ENCODE peak calls at places on chromosomes 13 and 19, in six cellular contexts. I is GM23248, N is NT2/D1, J is esophagus squamous epithelium, S is thyroid gland, M is PC-9. U is an unnamed sample.
A peak's percentile ranks its signal among the peaks of the same experiment; 100 is the strongest.

GRCh38 chr19:703651-704446 is 4.9 kb upstream of the PALM start:
- DNase-seq in M (peak; percentile 62), I (peak; percentile 61), J (no peak), N (peak; percentile 83), S (peak; percentile 66), U (peak; percentile 35)

GRCh38 chr13:25727250-25727649 is 324.6 kb downstream of the SHISA2 start:
- DNase-seq in N (no peak), M (no peak), S (no peak), I (no peak), J (no peak), U (no peak)

GRCh38 chr19:18844806-18845329 is 13.1 kb downstream of the UPF1 start:
- DNase-seq in S (no peak), N (no peak), I (no peak), J (no peak), M (no peak), U (no peak)

GRCh38 chr13:33550885-33551284 is 265.3 kb upstream of the STARD13 start:
- DNase-seq in M (no peak), J (no peak), S (no peak), N (no peak), I (no peak), U (no peak)

GRCh38 chr19:55283548-55284393 is at the start of gene BRSK1:
- DNase-seq in I (peak; percentile 76), N (no peak), M (peak; percentile 34), J (no peak), S (no peak), U (peak; percentile 22)

GRCh38 chr13:48344264-48344663 is 40.7 kb downstream of the RB1 start:
- DNase-seq in N (no peak), S (no peak), I (no peak), M (no peak), J (no peak), U (no peak)

GRCh38 chr19:16417660-16418596 is 53.8 kb downstream of the EPS15L1 start:
- DNase-seq in N (peak; percentile 46), M (peak; percentile 64), S (peak; percentile 61), J (no peak), I (peak; percentile 78), U (peak; percentile 44)

GRCh38 chr19:16516923-16517610 is 20.9 kb downstream of the C19orf44 start:
- DNase-seq in S (no peak), N (no peak), M (no peak), I (no peak), J (no peak), U (no peak)

GRCh38 chr13:59625121-59625520 is 538.6 kb downstream of the DIAPH3 start:
- DNase-seq in J (no peak), I (no peak), M (no peak), N (no peak), S (no peak), U (no peak)

GRCh38 chr19:14375582-14376291 is 5.5 kb upstream of the ADGRE5 start:
- DNase-seq in I (peak; percentile 33), J (no peak), N (no peak), S (no peak), M (no peak), U (no peak)

GRCh38 chr13:111948811-111949210 is 118.1 kb upstream of the SOX1 start:
- DNase-seq in S (no peak), M (no peak), N (no peak), J (no peak), I (no peak), U (no peak)

GRCh38 chr13:47459512-47459911 is 541.6 kb downstream of the SUCLA2 start:
- DNase-seq in M (no peak), I (peak; percentile 23), N (no peak), J (no peak), S (no peak), U (no peak)

GRCh38 chr13:98581971-98582702 is 5.2 kb upstream of the STK24 start:
- DNase-seq in I (peak; percentile 86), M (no peak), J (no peak), N (no peak), S (peak; percentile 59), U (peak; percentile 37)

GRCh38 chr19:41784337-41785239 is 11.8 kb upstream of the CEACAM3 start:
- DNase-seq in I (no peak), S (no peak), J (no peak), N (no peak), M (no peak), U (no peak)

GRCh38 chr19:21128901-21129698 is 12.7 kb upstream of the ZNF431 start:
- DNase-seq in M (no peak), J (no peak), S (peak; percentile 5), I (no peak), N (no peak), U (no peak)

GRCh38 chr19:6393982-6394412 is 1.0 kb upstream of the GTF2F1 start:
- DNase-seq in M (no peak), N (no peak), J (no peak), S (no peak), I (no peak), U (no peak)

GRCh38 chr19:18741124-18741493 is 50.0 kb downstream of the COMP start:
- DNase-seq in M (no peak), J (no peak), S (peak; percentile 71), N (no peak), I (no peak), U (no peak)

GRCh38 chr13:109427695-109428094 is 358.7 kb downstream of the IRS2 start:
- DNase-seq in M (no peak), J (no peak), S (no peak), N (no peak), I (no peak), U (no peak)

GRCh38 chr13:109427148-109427547 is 359.2 kb downstream of the IRS2 start:
- DNase-seq in I (peak; percentile 16), M (no peak), S (no peak), N (no peak), J (no peak), U (no peak)

GRCh38 chr13:109428146-109428545 is 358.2 kb downstream of the IRS2 start:
- DNase-seq in S (no peak), N (no peak), I (no peak), M (no peak), J (no peak), U (peak; percentile 26)

GRCh38 chr13:109426690-109426990 is 359.7 kb downstream of the IRS2 start:
- DNase-seq in I (no peak), M (no peak), S (no peak), N (no peak), J (no peak), U (no peak)

GRCh38 chr13:109431217-109431616 is 355.2 kb downstream of the IRS2 start:
- DNase-seq in I (no peak), M (no peak), N (no peak), S (no peak), J (no peak), U (no peak)
- H3K9me3 ChIP-seq in I (no peaks in the 10 kb centered on the region), M (no peaks in the 10 kb centered on the region), N (peaks cover 31% of the 10 kb centered on the region), S (no peaks in the 10 kb centered on the region), J (peaks cover 8% of the 10 kb centered on the region), U (no peaks in the 10 kb centered on the region)

DNA sequence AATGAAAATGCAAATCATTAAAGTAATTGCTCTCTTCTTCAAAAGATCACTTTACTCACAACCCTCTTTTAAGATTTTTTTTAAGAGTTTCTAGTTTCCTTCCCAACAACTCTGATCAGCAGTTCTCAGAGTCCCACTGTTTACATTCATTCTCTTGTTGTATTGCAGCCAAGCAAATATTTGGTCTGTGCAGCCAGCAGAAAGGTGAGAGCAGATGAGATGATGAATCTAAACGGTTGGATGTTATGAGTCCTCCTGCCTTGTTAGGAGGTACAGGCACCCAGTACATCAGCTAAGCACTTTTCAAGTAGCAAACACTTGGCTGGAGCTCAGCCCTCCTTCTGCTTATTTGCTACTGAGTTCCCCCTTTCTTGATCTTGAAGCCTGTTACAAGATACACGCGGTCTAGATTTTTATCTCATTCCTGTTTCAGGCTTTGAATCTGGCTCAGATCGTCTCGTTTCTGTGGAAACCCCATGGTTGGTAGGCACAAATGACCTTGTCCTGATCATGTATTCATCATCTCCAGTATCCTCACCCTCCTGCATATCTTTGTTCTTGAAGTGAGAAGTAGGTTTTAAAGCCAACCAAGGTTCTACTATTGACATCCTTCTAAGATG is 300.7 kb downstream of the DCT start:
- DNase-seq in J (no peak), S (no peak), N (no peak), I (no peak), M (no peak), U (no peak)
- H3K4me3 ChIP-seq in J (no peak overlapping the region), S (no peak overlapping the region), N (no peak overlapping the region), I (no peak overlapping the region), M (no peak overlapping the region), U (no peak overlapping the region)

GRCh38 chr19:49558591-49558990 is 21.8 kb downstream of the NOSIP start:
- DNase-seq in S (no peak), I (no peak), J (no peak), N (no peak), M (no peak), U (no peak)

GRCh38 chr19:49557641-49558325 is 22.6 kb downstream of the NOSIP start:
- DNase-seq in I (no peak), S (no peak), J (no peak), M (no peak), N (no peak), U (no peak)

GRCh38 chr19:49554701-49555181 is 25.6 kb downstream of the NOSIP start:
- DNase-seq in I (peak; percentile 43), M (no peak), J (no peak), S (peak; percentile 15), N (no peak), U (no peak)

GRCh38 chr19:49555600-49556411 is 24.6 kb downstream of the NOSIP start:
- DNase-seq in S (peak; percentile 47), I (peak; percentile 79), N (peak; percentile 77), M (no peak), J (no peak), U (peak; percentile 30)

GRCh38 chr19:49556412-49557398 is 23.7 kb downstream of the NOSIP start:
- DNase-seq in S (no peak), M (no peak), N (no peak), I (no peak), J (no peak), U (no peak)
- H3K36me3 ChIP-seq in S (peaks cover 35% of the 10 kb centered on the region), M (no peaks in the 10 kb centered on the region), N (peaks cover 66% of the 10 kb centered on the region), I (peaks cover 19% of the 10 kb centered on the region), J (peaks cover 63% of the 10 kb centered on the region), U (peaks cover 52% of the 10 kb centered on the region)

DNA sequence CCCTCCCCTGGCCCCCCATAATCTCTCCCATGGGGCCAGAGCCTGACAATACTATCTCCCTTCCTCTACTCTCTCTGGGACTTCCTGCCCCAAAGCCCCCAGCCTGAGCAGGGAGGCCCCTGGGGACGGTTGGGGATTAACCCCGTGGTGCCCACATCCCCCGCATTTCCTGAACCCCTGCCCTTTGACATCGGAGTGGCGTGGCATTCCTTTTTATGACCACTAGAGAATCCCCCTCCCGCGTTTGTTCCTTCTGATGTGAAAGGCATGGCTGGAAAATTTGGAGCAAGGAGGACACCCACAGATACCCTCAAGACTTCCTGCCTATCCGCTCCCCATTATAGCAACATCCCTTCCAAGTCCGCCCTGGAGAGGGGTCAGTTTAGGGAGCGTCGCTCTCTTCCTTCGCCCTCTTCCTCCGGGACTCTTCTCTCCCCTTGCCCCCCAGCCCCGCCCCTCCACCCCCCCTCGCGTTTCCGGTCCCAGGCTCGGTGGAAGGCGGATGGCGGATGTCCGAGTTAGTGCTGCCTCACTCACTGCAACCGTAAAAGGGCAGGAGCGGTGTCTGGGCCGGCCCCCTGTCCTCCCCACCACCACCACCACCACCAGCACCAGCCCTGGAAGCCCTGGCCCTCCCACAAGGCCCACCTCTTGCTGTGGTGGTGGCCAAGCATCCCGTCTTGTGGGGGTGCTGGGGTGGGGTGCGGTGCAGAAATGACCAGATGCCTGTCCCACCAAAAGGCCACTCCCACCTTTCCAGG is 1.8 kb downstream of the VASP start:
- DNase-seq in J (no peak), N (no peak), I (peak; percentile 69), S (peak; percentile 69), M (no peak), U (peak; percentile 80)
- H3K9me3 ChIP-seq in J (no peaks in the 10 kb centered on the region), N (no peaks in the 10 kb centered on the region), I (no peaks in the 10 kb centered on the region), S (no peaks in the 10 kb centered on the region), M (no peaks in the 10 kb centered on the region), U (no peaks in the 10 kb centered on the region)

U was measured in MG63.